ENCODE peak calls at places on chromosomes 5 and 9, in eight cellular contexts. M is HCT116; G is left cardiac atrium; Y is naive thymus-derived CD4-positive, alpha-beta T cell; N is activated CD4-positive, alpha-beta T cell treated with anti-CD3 and anti-CD28 coated beads for 36 hours; A is stimulated activated naive CD8-positive, alpha-beta T cell treated with anti-CD3 and anti-CD28 coated beads, Interleukin-15, Interleukin-2, amounts not matched to agents 100 U/mL and 50 U/mL, for 24 hours; W is activated naive CD8-positive, alpha-beta T cell treated with anti-CD3 and anti-CD28 coated beads, Interleukin-2, amount 10 ng/mL, durations not matched to agents 7 days and 5 days; R is activated naive CD4-positive, alpha-beta T cell treated with anti-CD3 and anti-CD28 coated beads, Interleukin-2, amount 50 U/mL, for 72 hours. T is an unnamed sample.

GRCh38 chr9:129111143-129111761 is at the start of gene PTPA:
- ATAC-seq in M (peak), G (peak), Y (peak), N (peak), A (peak), W (peak), R (peak), T (peak)

GRCh38 chr5:143573568-143574170 is 170.2 kb upstream of the NR3C1 start:
- ATAC-seq in M (no peak), G (peak), Y (no peak), N (no peak), A (no peak), W (no peak), R (no peak), T (no peak)

GRCh38 chr5:28542968-28543367 is 1504.6 kb upstream of the CDH9 start:
- ATAC-seq in M (no peak), G (peak), Y (no peak), N (no peak), A (no peak), W (no peak), R (no peak), T (no peak)

GRCh38 chr9:93048706-93049448 is 9.6 kb upstream of the SUSD3 start:
- ATAC-seq in M (no peak), G (no peak), Y (no peak), N (no peak), A (no peak), W (peak), R (peak), T (no peak)

GRCh38 chr9:112002847-112003457 is 106.3 kb downstream of the UGCG start:
- ATAC-seq in M (no peak), G (no peak), Y (no peak), N (peak), A (no peak), W (peak), R (no peak), T (no peak)

GRCh38 chr5:38556115-38556598 is 289 bp downstream of the LIFR start:
- ATAC-seq in M (peak), G (peak), Y (no peak), N (peak), A (no peak), W (peak), R (no peak), T (peak)

GRCh38 chr9:109513871-109514270 is 15.8 kb upstream of the PTPN3 start:
- ATAC-seq in M (no peak), G (no peak), Y (no peak), N (no peak), A (no peak), W (no peak), R (no peak), T (no peak)

GRCh38 chr9:7081065-7081600 is 323.4 kb downstream of the KDM4C start:
- ATAC-seq in M (no peak), G (no peak), Y (peak), N (no peak), A (no peak), W (no peak), R (no peak), T (no peak)

GRCh38 chr5:121009058-121009457 is 545.0 kb downstream of the PRR16 start:
- ATAC-seq in M (no peak), G (peak), Y (no peak), N (no peak), A (no peak), W (no peak), R (no peak), T (no peak)

GRCh38 chr5:180045889-180046499 is 25.6 kb downstream of the RNF130 start:
- ATAC-seq in M (no peak), G (peak), Y (no peak), N (no peak), A (no peak), W (no peak), R (peak), T (no peak)

GRCh38 chr5:132475939-132476852 is 14.4 kb downstream of the IRF1 start:
- ATAC-seq in M (no peak), G (peak), Y (no peak), N (no peak), A (no peak), W (no peak), R (no peak), T (no peak)

GRCh38 chr5:68928617-68929302 is 165.1 kb upstream of the SLC30A5 start:
- ATAC-seq in M (no peak), G (no peak), Y (no peak), N (no peak), A (no peak), W (no peak), R (no peak), T (no peak)

GRCh38 chr9:34986541-34987047 is 3.0 kb upstream of the DNAJB5 start:
- ATAC-seq in M (no peak), G (no peak), Y (peak), N (peak), A (peak), W (no peak), R (peak), T (no peak)

GRCh38 chr9:129089246-129089645 is 8.3 kb downstream of the DOLPP1 start:
- ATAC-seq in M (no peak), G (no peak), Y (no peak), N (no peak), A (no peak), W (no peak), R (no peak), T (no peak)

GRCh38 chr9:110980261-110980660 is 58.0 kb downstream of the LPAR1 start:
- ATAC-seq in M (no peak), G (no peak), Y (no peak), N (no peak), A (no peak), W (no peak), R (no peak), T (no peak)

GRCh38 chr5:76155536-76155935 is 72.4 kb downstream of the SV2C start:
- ATAC-seq in M (no peak), G (no peak), Y (no peak), N (no peak), A (no peak), W (no peak), R (no peak), T (no peak)

GRCh38 chr5:14006823-14007510 is 62.5 kb upstream of the DNAH5 start:
- ATAC-seq in M (no peak), G (peak), Y (no peak), N (no peak), A (no peak), W (no peak), R (no peak), T (no peak)

GRCh38 chr9:6128030-6128429 is 87.6 kb upstream of the IL33 start:
- ATAC-seq in M (no peak), G (no peak), Y (no peak), N (no peak), A (no peak), W (no peak), R (no peak), T (no peak)

GRCh38 chr9:86445636-86446035 is 91.4 kb upstream of the TUT7 start:
- ATAC-seq in M (no peak), G (no peak), Y (no peak), N (no peak), A (no peak), W (no peak), R (no peak), T (no peak)

GRCh38 chr9:14768561-14769234 is 46.2 kb upstream of the CER1 start:
- ATAC-seq in M (peak), G (peak), Y (no peak), N (no peak), A (no peak), W (no peak), R (no peak), T (peak)

GRCh38 chr5:71653119-71653518 is 66.0 kb upstream of the CARTPT start:
- ATAC-seq in M (no peak), G (peak), Y (no peak), N (no peak), A (no peak), W (no peak), R (no peak), T (no peak)

GRCh38 chr9:32989651-32990050 is 11.8 kb downstream of the APTX start:
- ATAC-seq in M (no peak), G (no peak), Y (no peak), N (no peak), A (no peak), W (no peak), R (no peak), T (no peak)

GRCh38 chr9:33146298-33146697 is 20.8 kb downstream of the B4GALT1 start:
- ATAC-seq in M (no peak), G (no peak), Y (no peak), N (no peak), A (no peak), W (no peak), R (no peak), T (no peak)

GRCh38 chr9:69276775-69277174 is 48.2 kb upstream of the ENTREP1 start:
- ATAC-seq in M (no peak), G (peak), Y (no peak), N (no peak), A (no peak), W (no peak), R (no peak), T (no peak)

GRCh38 chr5:165014439-165014838 is 1509.0 kb downstream of the MAT2B start:
- ATAC-seq in M (no peak), G (no peak), Y (peak), N (no peak), A (no peak), W (no peak), R (no peak), T (no peak)